ENCODE peak calls at places on chromosome 20, in nine cellular contexts. Z is T follicular helper cell, A is NCI-H1105 treated with DMSO at 0.1 percent for 48 hours, B is NCI-H2227 treated with DMSO at 0.1 percent for 48 hours, U is HT-29, K is AG10803, V is EH, G is WERI-Rb-1, F is HS-5. X is an unnamed sample.

GRCh38 chr20:18623156-18623555 is 35.3 kb downstream of the DTD1 start:
- DNase-seq in Z (no peak), A (no peak), B (no peak), U (no peak), K (no peak), V (no peak), G (no peak), F (no peak), X (no peak)

GRCh38 chr20:63749597-63750508 is 10.3 kb downstream of the SLC2A4RG start:
- DNase-seq in Z (no peak), A (no peak), B (no peak), U (no peak), K (no peak), V (no peak), G (no peak), F (no peak), X (no peak)

GRCh38 chr20:9996944-9997343 is 37.8 kb upstream of the ANKEF1 start:
- DNase-seq in Z (no peak), A (no peak), B (no peak), U (no peak), K (no peak), V (no peak), G (no peak), F (no peak), X (no peak)

GRCh38 chr20:57818418-57818817 is 108.6 kb upstream of the PMEPA1 start:
- DNase-seq in Z (no peak), A (no peak), B (no peak), U (no peak), K (no peak), V (no peak), G (no peak), F (no peak), X (no peak)

GRCh38 chr20:24983896-24984295 is 8.7 kb downstream of the APMAP start:
- DNase-seq in Z (no peak), A (no peak), B (no peak), U (no peak), K (no peak), V (no peak), G (no peak), F (no peak), X (no peak)

GRCh38 chr20:17108896-17109295 is 117.9 kb upstream of the PCSK2 start:
- DNase-seq in Z (no peak), A (no peak), B (no peak), U (no peak), K (no peak), V (no peak), G (no peak), F (no peak), X (no peak)

GRCh38 chr20:875115-875514 is 41.0 kb downstream of the ANGPT4 start:
- DNase-seq in Z (no peak), A (no peak), B (no peak), U (no peak), K (no peak), V (no peak), G (no peak), F (no peak), X (no peak)

GRCh38 chr20:25867776-25868649 is 171.4 kb upstream of the ZNF337 start:
- DNase-seq in Z (peak), A (peak), B (peak), U (no peak), K (peak), V (peak), G (no peak), F (no peak), X (no peak)